ENCODE peak calls at places on chromosomes 11 and 22, in five cellular contexts. U is right atrium auricular region, J is mammary epithelial cell, E is body of pancreas, K is uterus. Y is an unnamed sample. For H3K27me3, the result is how much of the 10 kb centered on the place peaks cover.

GRCh38 chr22:34055525-34056200 is 135.4 kb upstream of the LARGE1 start:
- DNase-seq in U (no peak), J (peak), E (peak), K (no peak), Y (no peak)

GRCh38 chr11:30258679-30259078 is 27.9 kb downstream of the FSHB start:
- DNase-seq in U (no peak), J (no peak), E (no peak), K (no peak), Y (no peak)

GRCh38 chr22:20244250-20244648 is 23.9 kb downstream of the RTN4R start:
- DNase-seq in U (no peak), J (no peak), E (no peak), K (no peak), Y (no peak)

GRCh38 chr11:13487661-13488030 is 8.2 kb downstream of the PTH start:
- DNase-seq in U (no peak), J (no peak), E (peak), K (no peak), Y (no peak)

GRCh38 chr22:47850644-47851151 is 1088.2 kb downstream of the TBC1D22A start:
- DNase-seq in U (no peak), J (no peak), E (no peak), K (no peak), Y (no peak)

GRCh38 chr11:6303657-6304056 is 16.6 kb downstream of the CAVIN3 start:
- DNase-seq in U (no peak), J (no peak), E (no peak), K (no peak), Y (no peak)

GRCh38 chr11:28366549-28367341 is 258.6 kb downstream of the METTL15 start:
- DNase-seq in U (no peak), J (no peak), E (no peak), K (no peak), Y (no peak)

GRCh38 chr22:38564669-38565068 is 5.3 kb downstream of the DMC1 start:
- DNase-seq in U (no peak), J (no peak), E (no peak), K (no peak), Y (no peak)

GRCh38 chr11:12541588-12542151 is 132.6 kb upstream of the TEAD1 start:
- DNase-seq in U (peak), J (no peak), E (no peak), K (no peak), Y (no peak)

GRCh38 chr11:30344085-30344484 is 21.2 kb downstream of the ARL14EP start:
- DNase-seq in U (no peak), J (no peak), E (no peak), K (no peak), Y (no peak)

GRCh38 chr22:39535831-39536449 is 3.4 kb upstream of the RPS19BP1 start:
- DNase-seq in U (no peak), J (no peak), E (no peak), K (no peak), Y (no peak)

GRCh38 chr11:42200311-42200710 is 740.9 kb upstream of the LRRC4C start:
- DNase-seq in U (no peak), J (no peak), E (no peak), K (no peak), Y (no peak)

GRCh38 chr22:26549902-26550497 is 37.7 kb upstream of the TFIP11 start:
- DNase-seq in U (no peak), J (no peak), E (no peak), K (no peak), Y (no peak)

GRCh38 chr22:45216133-45217003 is 24.3 kb downstream of the KIAA0930 start:
- DNase-seq in U (no peak), J (no peak), E (peak), K (no peak), Y (no peak)

GRCh38 chr11:83599066-83599465 is 312.9 kb upstream of the CCDC90B start:
- DNase-seq in U (no peak), J (no peak), E (no peak), K (no peak), Y (no peak)

GRCh38 chr11:126578426-126578825 is 222.9 kb downstream of the ST3GAL4 start:
- DNase-seq in U (no peak), J (no peak), E (no peak), K (no peak), Y (no peak)

GRCh38 chr11:128598096-128598495 is 10.7 kb upstream of the ETS1 start:
- DNase-seq in U (no peak), J (no peak), E (no peak), K (no peak), Y (no peak)

GRCh38 chr11:46294365-46295309 is 17.2 kb downstream of the CREB3L1 start:
- DNase-seq in U (no peak), J (no peak), E (no peak), K (peak), Y (peak)

GRCh38 chr22:26482171-26482570 is 1.4 kb downstream of the HPS4 start:
- DNase-seq in U (no peak), J (no peak), E (no peak), K (no peak), Y (no peak)

GRCh38 chr22:33372875-33373274 is 314.7 kb upstream of the SYN3 start:
- DNase-seq in U (no peak), J (no peak), E (no peak), K (no peak), Y (no peak)

GRCh38 chr11:62295504-62295903 is 3.4 kb downstream of the SCGB1D4 start:
- DNase-seq in U (no peak), J (peak), E (no peak), K (no peak), Y (no peak)

GRCh38 chr11:124085583-124085982 is 29.7 kb upstream of the VWA5A start:
- DNase-seq in U (no peak), J (peak), E (no peak), K (no peak), Y (no peak)

GRCh38 chr11:124081496-124081895 is 33.8 kb upstream of the VWA5A start:
- DNase-seq in U (no peak), J (no peak), E (no peak), K (no peak), Y (no peak)

GRCh38 chr11:124082371-124082770 is 32.9 kb upstream of the VWA5A start:
- DNase-seq in U (no peak), J (no peak), E (no peak), K (no peak), Y (no peak)

GRCh38 chr11:124080319-124081001 is 34.8 kb upstream of the VWA5A start:
- DNase-seq in U (no peak), J (peak), E (no peak), K (no peak), Y (no peak)

GRCh38 chr11:124086447-124086846 is 28.8 kb upstream of the VWA5A start:
- DNase-seq in U (no peak), J (no peak), E (no peak), K (no peak), Y (no peak)
- H3K27me3 ChIP-seq in U (under half), J (under half), E (under half), K (under half), Y (under half)

GRCh38 chr11:134275188-134275533 is 1.0 kb upstream of the GLB1L3 start:
- DNase-seq in U (no peak), J (no peak), E (no peak), K (no peak), Y (no peak)

GRCh38 chr11:134273317-134273712 is 2.9 kb upstream of the GLB1L3 start:
- DNase-seq in U (no peak), J (no peak), E (no peak), K (no peak), Y (no peak)

GRCh38 chr11:134277176-134278001 is 1.2 kb downstream of the GLB1L3 start:
- DNase-seq in U (peak), J (no peak), E (no peak), K (no peak), Y (no peak)

GRCh38 chr11:134276396-134277175 is 407 bp downstream of the GLB1L3 start:
- DNase-seq in U (no peak), J (no peak), E (no peak), K (no peak), Y (no peak)

DNA sequence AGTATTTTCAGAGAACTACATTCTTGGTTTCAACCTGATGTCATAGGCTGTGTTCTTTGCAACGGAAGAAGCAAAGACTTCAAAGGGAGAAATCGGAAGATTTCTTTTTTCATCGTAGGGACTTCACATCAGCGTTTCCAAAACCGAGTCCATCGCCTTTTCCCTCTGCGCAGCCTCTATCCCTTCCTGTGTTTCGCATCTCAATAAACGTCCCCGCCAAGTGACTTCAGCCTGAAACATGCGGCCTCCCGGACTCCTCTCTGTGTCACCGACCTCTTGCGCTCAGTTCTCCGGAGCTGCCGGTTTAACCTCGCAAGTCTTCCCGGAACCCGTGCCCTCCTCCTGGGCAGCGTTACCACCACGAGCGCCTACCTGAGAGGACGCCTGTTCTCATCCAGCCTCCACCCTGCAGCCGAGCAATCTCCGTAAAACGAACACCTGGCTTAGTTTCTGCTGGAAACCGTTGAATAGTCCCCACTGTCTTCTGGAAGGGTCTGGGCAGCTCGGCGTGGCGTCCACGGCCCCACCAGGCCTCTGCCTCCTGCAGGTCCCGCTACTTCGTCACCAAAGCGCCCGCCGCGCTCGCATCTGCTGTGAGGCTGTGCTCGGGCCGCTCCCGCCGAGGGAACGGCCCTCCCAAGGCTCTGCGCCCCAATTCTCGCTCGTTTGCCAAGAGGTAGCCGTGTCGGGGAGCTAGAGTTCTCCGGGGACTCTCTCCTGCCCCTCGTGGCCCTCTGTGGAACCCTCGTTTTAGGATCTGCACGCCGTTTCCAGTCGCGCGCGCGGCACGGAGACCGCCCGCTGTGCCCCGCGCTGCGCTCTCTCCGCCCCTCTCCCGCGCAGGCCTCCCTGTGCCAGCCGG is at the start of gene GLB1L3:
- DNase-seq in U (no peak), J (peak), E (peak), K (peak), Y (no peak)
- TF ChIP-seq CTCF in U (no peak), J (peak), E (no peak), K (peak), Y (peak)

GRCh38 chr11:65353376-65353775 is 1.2 kb upstream of the TIGD3 start:
- DNase-seq in U (no peak), J (no peak), E (no peak), K (no peak), Y (no peak)
- H3K4me3 ChIP-seq in U (no peak), J (no peak), E (no peak), K (no peak), Y (no peak)

DNA sequence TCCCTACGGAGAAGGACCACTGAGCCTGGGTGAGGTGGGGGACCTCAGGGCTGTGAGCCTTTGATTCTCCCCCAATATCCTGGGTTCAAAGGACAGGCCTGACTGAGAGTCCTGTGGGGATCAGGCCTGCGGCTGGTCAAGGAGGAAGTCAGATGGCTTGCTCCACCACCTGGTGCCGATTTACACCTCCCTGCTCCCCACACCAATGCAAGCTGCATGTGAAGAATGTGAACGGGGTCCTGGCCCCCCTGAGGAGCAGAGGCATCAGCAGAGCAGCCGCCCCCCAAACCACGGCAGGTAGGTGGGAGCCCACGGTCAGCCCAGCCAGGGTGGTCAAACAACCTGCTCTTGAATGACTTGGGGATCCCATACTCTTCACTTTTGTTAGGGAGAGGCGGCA is 6.7 kb downstream of the ADAMTS8 start:
- DNase-seq in U (no peak), J (no peak), E (no peak), K (no peak), Y (no peak)
- H3K27me3 ChIP-seq in U (under half), J (under half), E (under half), K (under half), Y (under half)

DNA sequence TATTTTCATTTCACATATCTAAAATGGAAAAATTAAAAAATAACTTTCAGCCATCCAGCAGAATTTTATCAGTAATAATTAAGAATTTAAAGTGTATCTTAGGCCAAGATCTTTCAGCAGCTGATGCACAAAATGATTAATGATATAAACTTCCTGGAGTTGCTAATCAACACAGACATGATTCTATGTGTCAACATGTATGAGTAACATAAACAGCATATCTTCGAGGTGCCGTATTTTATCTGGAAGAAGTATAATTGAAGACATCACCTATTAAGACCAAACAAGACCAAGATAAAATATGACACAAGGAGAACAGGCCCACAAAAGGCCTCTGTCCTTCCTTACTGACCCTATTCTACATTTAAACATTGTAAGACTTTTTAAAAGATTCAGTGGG is 45.2 kb downstream of the SLC5A12 start:
- DNase-seq in U (no peak), J (peak), E (no peak), K (no peak), Y (no peak)
- TF ChIP-seq CTCF in U (no peak), J (no peak), E (no peak), K (no peak), Y (no peak)

DNA sequence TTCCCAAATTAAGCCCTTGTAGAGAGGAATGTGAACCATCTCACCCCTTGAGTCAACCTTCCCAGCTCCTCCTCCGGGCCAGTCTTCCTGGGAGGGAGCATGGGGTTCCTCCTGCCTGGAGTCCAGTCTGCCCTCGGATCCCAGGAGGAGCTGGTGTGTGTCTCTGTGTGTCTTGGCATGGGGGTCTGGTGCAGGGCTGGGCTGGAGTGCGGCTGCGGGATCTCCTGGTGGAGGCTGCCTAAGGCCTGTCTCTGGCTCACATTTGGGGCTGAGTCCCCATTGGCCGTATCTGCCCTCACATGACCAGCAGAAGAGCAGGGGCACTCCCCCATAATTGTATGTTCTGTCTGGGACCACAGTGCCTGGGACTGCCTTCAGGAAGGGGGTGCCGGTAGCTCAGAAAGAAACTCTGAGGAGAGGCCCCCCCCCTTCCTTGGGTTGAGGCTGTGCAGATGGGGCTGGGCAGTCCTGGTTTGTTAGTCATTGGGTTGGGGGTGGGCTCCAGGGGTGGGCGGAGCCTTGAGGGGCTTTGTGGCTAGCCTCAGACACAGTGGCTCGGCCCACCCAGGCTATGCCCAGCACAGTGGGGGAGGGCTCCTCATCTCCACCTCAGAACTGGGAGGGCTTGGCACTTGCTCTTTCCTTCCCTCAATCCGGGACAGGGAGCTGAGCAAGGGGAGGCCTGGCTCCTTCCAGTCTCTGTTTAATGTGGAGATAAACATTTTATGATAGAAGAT is 2.9 kb downstream of the C1QTNF5 start:
- DNase-seq in U (no peak), J (no peak), E (no peak), K (no peak), Y (no peak)
- H3K4me3 ChIP-seq in U (no peak), J (no peak), E (no peak), K (no peak), Y (peak)

DNA sequence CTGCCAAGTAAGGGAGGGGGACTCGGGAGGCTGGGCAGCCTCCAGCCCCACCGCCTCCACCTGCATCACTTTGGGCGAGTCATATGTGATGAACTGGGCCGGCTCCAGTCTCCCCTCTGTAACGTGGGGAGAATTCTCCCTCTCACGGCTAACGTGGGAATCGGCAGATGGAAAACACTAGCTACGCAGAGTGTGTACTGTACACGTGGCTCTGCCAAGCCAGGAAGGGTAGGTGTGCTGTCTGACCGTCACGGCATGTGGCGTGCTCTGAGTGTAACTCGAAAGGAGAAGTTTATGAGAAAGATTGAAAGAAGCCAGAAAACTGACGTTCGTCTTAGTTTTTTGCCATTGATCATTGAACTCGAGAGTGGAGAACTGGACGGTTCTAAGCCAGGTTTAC is 13.7 kb downstream of the TRMU start:
- DNase-seq in U (no peak), J (no peak), E (peak), K (no peak), Y (no peak)
- H3K27me3 ChIP-seq in U (under half), J (under half), E (under half), K (under half), Y (under half)

GRCh38 chr11:78615724-78616123 is 41.1 kb upstream of the NARS2 start:
- DNase-seq in U (no peak), J (no peak), E (no peak), K (no peak), Y (no peak)
- TF ChIP-seq CTCF in U (no peak), J (no peak), E (no peak), K (no peak), Y (peak)

GRCh38 chr11:2944953-2945756 is 15.9 kb upstream of the PHLDA2 start:
- DNase-seq in U (peak), J (peak), E (peak), K (peak), Y (peak)
- H3K4me3 ChIP-seq in U (peak), J (no peak), E (no peak), K (no peak), Y (peak)

GRCh38 chr11:94401773-94402265 is 600 bp upstream of the GPR83 start:
- DNase-seq in U (no peak), J (no peak), E (no peak), K (no peak), Y (no peak)
- H3K27me3 ChIP-seq in U (under half), J (under half), E (under half), K (under half), Y (under half)

Y was measured in BJ.